ENCODE peak calls at places on chromosomes 11 and 22, in nine cellular contexts. One of them, this sample, is unnamed.

GRCh38 chr11:38191101-38191500 is 1593.1 kb upstream of the RAG2 start:
- DNase-seq in astrocyte: no peak
- DNase-seq in ovary: no peak
- DNase-seq in coronary artery: no peak
- DNase-seq in GM12865: no peak
- DNase-seq in uterus: no peak
- DNase-seq in fibroblast of mammary gland: no peak
- DNase-seq in SK-N-SH: no peak
- DNase-seq in astrocyte of the cerebellum: no peak
- DNase-seq in this sample: no peak

GRCh38 chr11:118929496-118930151 is 3.9 kb upstream of the BCL9L start:
- DNase-seq in astrocyte: peak; percentile 87
- DNase-seq in ovary: peak; percentile 91
- DNase-seq in SK-N-SH: peak; percentile 88
- DNase-seq in coronary artery: peak; percentile 93
- DNase-seq in GM12865: peak; percentile 70
- DNase-seq in fibroblast of mammary gland: peak; percentile 71
- DNase-seq in astrocyte of the cerebellum: peak; percentile 70
- DNase-seq in uterus: peak; percentile 91
- DNase-seq in this sample: no peak

GRCh38 chr11:77062924-77063323 is 3.8 kb upstream of the CAPN5 start:
- DNase-seq in coronary artery: no peak
- DNase-seq in astrocyte of the cerebellum: no peak
- DNase-seq in ovary: no peak
- DNase-seq in astrocyte: no peak
- DNase-seq in fibroblast of mammary gland: no peak
- DNase-seq in SK-N-SH: no peak
- DNase-seq in uterus: no peak
- DNase-seq in GM12865: no peak
- DNase-seq in this sample: no peak

GRCh38 chr22:31206896-31207687 is 5.0 kb upstream of the LIMK2 start:
- DNase-seq in SK-N-SH: no peak
- DNase-seq in astrocyte of the cerebellum: no peak
- DNase-seq in uterus: no peak
- DNase-seq in astrocyte: no peak
- DNase-seq in fibroblast of mammary gland: no peak
- DNase-seq in ovary: no peak
- DNase-seq in coronary artery: no peak
- DNase-seq in GM12865: no peak
- DNase-seq in this sample: no peak

GRCh38 chr11:117668291-117668690 is 128.7 kb downstream of the DSCAML1 start:
- DNase-seq in GM12865: no peak
- DNase-seq in SK-N-SH: no peak
- DNase-seq in coronary artery: no peak
- DNase-seq in uterus: no peak
- DNase-seq in astrocyte: no peak
- DNase-seq in ovary: no peak
- DNase-seq in astrocyte of the cerebellum: no peak
- DNase-seq in fibroblast of mammary gland: no peak
- DNase-seq in this sample: no peak

GRCh38 chr11:98069861-98070260 is 950.9 kb upstream of the CNTN5 start:
- DNase-seq in fibroblast of mammary gland: no peak
- DNase-seq in ovary: no peak
- DNase-seq in astrocyte of the cerebellum: no peak
- DNase-seq in coronary artery: no peak
- DNase-seq in uterus: no peak
- DNase-seq in GM12865: no peak
- DNase-seq in astrocyte: no peak
- DNase-seq in SK-N-SH: no peak
- DNase-seq in this sample: no peak

GRCh38 chr22:33529424-33530113 is 390.7 kb downstream of the LARGE1 start:
- DNase-seq in astrocyte of the cerebellum: peak; percentile 35
- DNase-seq in uterus: no peak
- DNase-seq in astrocyte: peak; percentile 58
- DNase-seq in ovary: no peak
- DNase-seq in fibroblast of mammary gland: peak; percentile 86
- DNase-seq in GM12865: no peak
- DNase-seq in coronary artery: no peak
- DNase-seq in SK-N-SH: no peak
- DNase-seq in this sample: no peak

GRCh38 chr22:16608931-16609330 is 16.3 kb upstream of the CCT8L2 start:
- DNase-seq in coronary artery: no peak
- DNase-seq in GM12865: no peak
- DNase-seq in SK-N-SH: no peak
- DNase-seq in astrocyte of the cerebellum: no peak
- DNase-seq in fibroblast of mammary gland: no peak
- DNase-seq in astrocyte: no peak
- DNase-seq in uterus: no peak
- DNase-seq in ovary: no peak
- DNase-seq in this sample: no peak

DNA sequence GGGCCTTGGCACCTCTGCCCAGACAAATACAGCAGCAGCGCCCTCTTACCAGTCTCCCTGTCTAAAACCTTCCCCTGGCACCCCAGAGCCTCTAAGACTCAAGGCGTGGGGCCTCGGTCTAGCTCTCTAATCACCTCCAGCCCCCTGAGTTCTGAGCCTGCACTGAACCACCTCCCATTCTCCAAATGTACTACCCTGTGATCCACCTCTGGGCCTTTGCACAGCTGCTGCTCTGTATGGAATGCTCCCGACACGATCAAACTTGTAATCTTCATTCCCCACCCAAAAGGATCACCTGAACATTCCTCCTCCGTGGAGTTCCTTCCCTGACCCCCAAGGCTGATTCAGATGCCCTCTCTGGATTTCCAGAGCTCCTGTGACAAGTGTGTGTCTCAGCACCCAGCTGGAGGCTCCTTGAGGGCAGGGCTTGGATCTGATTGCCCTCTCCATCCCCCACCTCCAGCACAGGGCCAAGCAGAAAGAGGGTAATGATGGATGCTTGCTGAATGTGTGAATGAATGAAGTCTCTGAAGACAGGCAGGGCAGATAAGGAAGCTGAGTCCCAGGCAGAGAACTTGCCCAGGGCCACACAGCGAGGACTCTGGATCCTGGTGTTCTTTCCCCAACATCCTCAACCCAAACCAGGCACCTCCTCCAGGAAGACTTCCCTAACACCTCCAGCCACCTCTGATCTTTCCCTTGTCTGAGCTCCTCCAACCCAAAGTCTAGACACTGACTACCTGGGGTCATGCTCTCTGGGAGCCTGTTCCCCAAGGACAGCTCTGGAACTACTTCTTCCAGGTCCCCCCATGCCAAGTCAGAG is 18.3 kb downstream of the STARD10 start:
- DNase-seq in coronary artery: no peak
- DNase-seq in SK-N-SH: no peak
- DNase-seq in ovary: no peak
- DNase-seq in GM12865: no peak
- DNase-seq in uterus: no peak
- DNase-seq in fibroblast of mammary gland: no peak
- DNase-seq in astrocyte: no peak
- DNase-seq in astrocyte of the cerebellum: no peak
- DNase-seq in this sample: no peak
- H3K4me3 ChIP-seq in coronary artery: no peak overlapping the region
- H3K4me3 ChIP-seq in SK-N-SH: no peak overlapping the region
- H3K4me3 ChIP-seq in ovary: no peak overlapping the region
- H3K4me3 ChIP-seq in GM12865: no peak overlapping the region
- H3K4me3 ChIP-seq in uterus: no peak overlapping the region
- H3K4me3 ChIP-seq in fibroblast of mammary gland: no peak overlapping the region
- H3K4me3 ChIP-seq in astrocyte: no peak overlapping the region
- H3K4me3 ChIP-seq in astrocyte of the cerebellum: no peak overlapping the region
- H3K4me3 ChIP-seq in this sample: no peak overlapping the region

GRCh38 chr11:2398664-2399355 is 1.7 kb upstream of the TSSC4 start:
- DNase-seq in ovary: no peak
- DNase-seq in GM12865: no peak
- DNase-seq in fibroblast of mammary gland: no peak
- DNase-seq in astrocyte of the cerebellum: no peak
- DNase-seq in coronary artery: no peak
- DNase-seq in uterus: no peak
- DNase-seq in astrocyte: no peak
- DNase-seq in SK-N-SH: peak; percentile 67
- DNase-seq in this sample: no peak
- TF ChIP-seq CTCF in ovary: no peak
- TF ChIP-seq CTCF in GM12865: no peak
- TF ChIP-seq CTCF in fibroblast of mammary gland: peak; percentile 11
- TF ChIP-seq CTCF in astrocyte of the cerebellum: no peak
- TF ChIP-seq CTCF in coronary artery: no peak
- TF ChIP-seq CTCF in uterus: no peak
- TF ChIP-seq CTCF in astrocyte: no peak
- TF ChIP-seq CTCF in SK-N-SH: peak; percentile 18
- TF ChIP-seq CTCF in this sample: no peak

GRCh38 chr11:65892661-65893317 is 2.3 kb downstream of the CCDC85B start:
- DNase-seq in SK-N-SH: no peak
- DNase-seq in coronary artery: no peak
- DNase-seq in astrocyte: no peak
- DNase-seq in ovary: peak; percentile 22
- DNase-seq in uterus: no peak
- DNase-seq in GM12865: no peak
- DNase-seq in astrocyte of the cerebellum: no peak
- DNase-seq in fibroblast of mammary gland: no peak
- DNase-seq in this sample: no peak
- H3K4me3 ChIP-seq in SK-N-SH: no peak overlapping the region
- H3K4me3 ChIP-seq in coronary artery: peak overlapping the region; percentile 73
- H3K4me3 ChIP-seq in astrocyte: no peak overlapping the region
- H3K4me3 ChIP-seq in ovary: no peak overlapping the region
- H3K4me3 ChIP-seq in uterus: no peak overlapping the region
- H3K4me3 ChIP-seq in GM12865: peak overlapping the region; percentile 73
- H3K4me3 ChIP-seq in astrocyte of the cerebellum: no peak overlapping the region
- H3K4me3 ChIP-seq in fibroblast of mammary gland: peak overlapping the region; percentile 49
- H3K4me3 ChIP-seq in this sample: peak overlapping the region; percentile 73

GRCh38 chr11:121564948-121565684 is 112.3 kb upstream of the SORL1-AS1 start:
- DNase-seq in coronary artery: no peak
- DNase-seq in fibroblast of mammary gland: no peak
- DNase-seq in GM12865: no peak
- DNase-seq in astrocyte: no peak
- DNase-seq in astrocyte of the cerebellum: no peak
- DNase-seq in SK-N-SH: no peak
- DNase-seq in uterus: no peak
- DNase-seq in ovary: no peak
- DNase-seq in this sample: no peak
- TF ChIP-seq CTCF in coronary artery: no peak
- TF ChIP-seq CTCF in fibroblast of mammary gland: no peak
- TF ChIP-seq CTCF in GM12865: no peak
- TF ChIP-seq CTCF in astrocyte: no peak
- TF ChIP-seq CTCF in astrocyte of the cerebellum: no peak
- TF ChIP-seq CTCF in SK-N-SH: no peak
- TF ChIP-seq CTCF in uterus: no peak
- TF ChIP-seq CTCF in ovary: no peak
- TF ChIP-seq CTCF in this sample: no peak

GRCh38 chr22:43201486-43202219 is 14.7 kb upstream of the TTLL12 start:
- DNase-seq in coronary artery: no peak
- DNase-seq in fibroblast of mammary gland: no peak
- DNase-seq in astrocyte of the cerebellum: no peak
- DNase-seq in SK-N-SH: no peak
- DNase-seq in ovary: no peak
- DNase-seq in GM12865: no peak
- DNase-seq in astrocyte: no peak
- DNase-seq in uterus: no peak
- DNase-seq in this sample: no peak
- H3K4me3 ChIP-seq in coronary artery: no peak overlapping the region
- H3K4me3 ChIP-seq in fibroblast of mammary gland: no peak overlapping the region
- H3K4me3 ChIP-seq in astrocyte of the cerebellum: no peak overlapping the region
- H3K4me3 ChIP-seq in SK-N-SH: no peak overlapping the region
- H3K4me3 ChIP-seq in ovary: no peak overlapping the region
- H3K4me3 ChIP-seq in GM12865: no peak overlapping the region
- H3K4me3 ChIP-seq in astrocyte: no peak overlapping the region
- H3K4me3 ChIP-seq in uterus: no peak overlapping the region
- H3K4me3 ChIP-seq in this sample: no peak overlapping the region

DNA sequence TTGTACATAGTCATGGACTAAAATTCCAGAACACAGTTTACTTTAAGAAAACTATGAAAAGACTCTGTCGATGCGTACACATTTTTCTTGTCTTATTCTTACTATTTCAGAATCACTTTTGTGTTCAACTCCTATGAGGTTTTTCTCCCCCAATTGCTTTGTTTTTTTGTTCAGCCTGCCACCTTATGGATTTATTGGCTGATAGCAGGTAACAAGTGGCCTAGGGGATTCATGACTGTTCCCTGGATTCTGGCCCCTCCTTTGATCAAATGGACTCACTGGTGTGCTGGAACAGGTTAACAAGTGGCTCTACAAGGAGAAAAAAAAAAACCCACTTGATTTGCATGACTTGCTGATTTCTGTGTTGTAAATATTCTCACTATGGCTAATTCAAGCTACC is 10.6 kb downstream of the MMP20 start:
- DNase-seq in SK-N-SH: no peak
- DNase-seq in GM12865: no peak
- DNase-seq in astrocyte: no peak
- DNase-seq in ovary: no peak
- DNase-seq in astrocyte of the cerebellum: no peak
- DNase-seq in coronary artery: no peak
- DNase-seq in fibroblast of mammary gland: no peak
- DNase-seq in uterus: no peak
- DNase-seq in this sample: no peak
- TF ChIP-seq CTCF in SK-N-SH: peak; percentile 27
- TF ChIP-seq CTCF in GM12865: no peak
- TF ChIP-seq CTCF in astrocyte: no peak
- TF ChIP-seq CTCF in ovary: no peak
- TF ChIP-seq CTCF in astrocyte of the cerebellum: peak; percentile 30
- TF ChIP-seq CTCF in coronary artery: no peak
- TF ChIP-seq CTCF in fibroblast of mammary gland: no peak
- TF ChIP-seq CTCF in uterus: no peak
- TF ChIP-seq CTCF in this sample: no peak

This sample was measured in AG04449.